ENCODE peak calls at places on chromosome 18, in six cellular contexts. One of them, this sample, is unnamed.

GRCh38 chr18:55334875-55335274 is 253.1 kb downstream of the TCF4 start:
- DNase-seq in fibroblast of lung: no peak
- DNase-seq in aorta: peak; percentile 73
- DNase-seq in psoas muscle: peak; percentile 63
- DNase-seq in heart right ventricle: no peak
- DNase-seq in OCI-LY7: no peak
- DNase-seq in this sample: no peak

GRCh38 chr18:44320619-44321460 is 359.8 kb upstream of the SETBP1 start:
- DNase-seq in heart right ventricle: no peak
- DNase-seq in aorta: no peak
- DNase-seq in fibroblast of lung: no peak
- DNase-seq in OCI-LY7: no peak
- DNase-seq in psoas muscle: peak; percentile 22
- DNase-seq in this sample: no peak

GRCh38 chr18:598053-598665 is 1.4 kb downstream of the CLUL1 start:
- DNase-seq in heart right ventricle: no peak
- DNase-seq in psoas muscle: no peak
- DNase-seq in aorta: no peak
- DNase-seq in fibroblast of lung: no peak
- DNase-seq in OCI-LY7: no peak
- DNase-seq in this sample: no peak

GRCh38 chr18:8537400-8537799 is 71.8 kb upstream of the RAB12 start:
- DNase-seq in psoas muscle: no peak
- DNase-seq in heart right ventricle: no peak
- DNase-seq in aorta: no peak
- DNase-seq in fibroblast of lung: no peak
- DNase-seq in OCI-LY7: no peak
- DNase-seq in this sample: no peak

GRCh38 chr18:69469444-69469919 is 68.8 kb downstream of the DOK6 start:
- DNase-seq in psoas muscle: peak; percentile 14
- DNase-seq in fibroblast of lung: no peak
- DNase-seq in aorta: no peak
- DNase-seq in heart right ventricle: no peak
- DNase-seq in OCI-LY7: no peak
- DNase-seq in this sample: no peak

GRCh38 chr18:52343138-52343537 is 3.1 kb downstream of the DCC start:
- DNase-seq in heart right ventricle: no peak
- DNase-seq in OCI-LY7: no peak
- DNase-seq in psoas muscle: no peak
- DNase-seq in aorta: no peak
- DNase-seq in fibroblast of lung: peak; percentile 2
- DNase-seq in this sample: no peak

GRCh38 chr18:21090680-21091079 is 20.9 kb downstream of the ROCK1 start:
- DNase-seq in OCI-LY7: no peak
- DNase-seq in fibroblast of lung: no peak
- DNase-seq in aorta: no peak
- DNase-seq in heart right ventricle: no peak
- DNase-seq in psoas muscle: no peak
- DNase-seq in this sample: no peak

GRCh38 chr18:24459772-24460171 is 665 bp upstream of the HRH4 start:
- DNase-seq in fibroblast of lung: no peak
- DNase-seq in aorta: no peak
- DNase-seq in OCI-LY7: no peak
- DNase-seq in psoas muscle: no peak
- DNase-seq in heart right ventricle: no peak
- DNase-seq in this sample: no peak

GRCh38 chr18:58221060-58221725 is 177.2 kb downstream of the NEDD4L start:
- DNase-seq in psoas muscle: no peak
- DNase-seq in heart right ventricle: no peak
- DNase-seq in OCI-LY7: no peak
- DNase-seq in fibroblast of lung: peak; percentile 98
- DNase-seq in aorta: no peak
- DNase-seq in this sample: peak; percentile 98

GRCh38 chr18:12679183-12679786 is 21.4 kb upstream of the SPIRE1 start:
- DNase-seq in aorta: peak; percentile 82
- DNase-seq in fibroblast of lung: peak; percentile 44
- DNase-seq in heart right ventricle: peak; percentile 46
- DNase-seq in OCI-LY7: no peak
- DNase-seq in psoas muscle: peak; percentile 70
- DNase-seq in this sample: no peak

GRCh38 chr18:75923169-75923568 is 495.7 kb upstream of the SMIM21 start:
- DNase-seq in fibroblast of lung: peak; percentile 96
- DNase-seq in OCI-LY7: no peak
- DNase-seq in heart right ventricle: peak; percentile 61
- DNase-seq in aorta: peak; percentile 81
- DNase-seq in psoas muscle: peak; percentile 81
- DNase-seq in this sample: no peak

GRCh38 chr18:6044773-6045172 is 149.5 kb upstream of the TMEM200C start:
- DNase-seq in heart right ventricle: no peak
- DNase-seq in psoas muscle: no peak
- DNase-seq in fibroblast of lung: no peak
- DNase-seq in OCI-LY7: no peak
- DNase-seq in aorta: no peak
- DNase-seq in this sample: no peak

GRCh38 chr18:59468821-59469220 is 109.8 kb upstream of the LMAN1 start:
- DNase-seq in OCI-LY7: no peak
- DNase-seq in psoas muscle: no peak
- DNase-seq in heart right ventricle: no peak
- DNase-seq in aorta: no peak
- DNase-seq in fibroblast of lung: no peak
- DNase-seq in this sample: no peak

GRCh38 chr18:59056706-59057492 is 82.8 kb upstream of the SEC11C start:
- DNase-seq in fibroblast of lung: peak; percentile 54
- DNase-seq in OCI-LY7: peak; percentile 73
- DNase-seq in heart right ventricle: peak; percentile 82
- DNase-seq in aorta: peak; percentile 88
- DNase-seq in psoas muscle: peak; percentile 85
- DNase-seq in this sample: no peak

GRCh38 chr18:23668731-23669130 is 6.0 kb upstream of the ANKRD29 start:
- DNase-seq in OCI-LY7: no peak
- DNase-seq in heart right ventricle: peak; percentile 32
- DNase-seq in fibroblast of lung: no peak
- DNase-seq in psoas muscle: no peak
- DNase-seq in aorta: no peak
- DNase-seq in this sample: no peak

GRCh38 chr18:60549338-60549960 is 176.9 kb upstream of the MC4R start:
- DNase-seq in OCI-LY7: peak; percentile 70
- DNase-seq in aorta: no peak
- DNase-seq in heart right ventricle: no peak
- DNase-seq in fibroblast of lung: peak; percentile 70
- DNase-seq in psoas muscle: no peak
- DNase-seq in this sample: peak; percentile 29

DNA sequence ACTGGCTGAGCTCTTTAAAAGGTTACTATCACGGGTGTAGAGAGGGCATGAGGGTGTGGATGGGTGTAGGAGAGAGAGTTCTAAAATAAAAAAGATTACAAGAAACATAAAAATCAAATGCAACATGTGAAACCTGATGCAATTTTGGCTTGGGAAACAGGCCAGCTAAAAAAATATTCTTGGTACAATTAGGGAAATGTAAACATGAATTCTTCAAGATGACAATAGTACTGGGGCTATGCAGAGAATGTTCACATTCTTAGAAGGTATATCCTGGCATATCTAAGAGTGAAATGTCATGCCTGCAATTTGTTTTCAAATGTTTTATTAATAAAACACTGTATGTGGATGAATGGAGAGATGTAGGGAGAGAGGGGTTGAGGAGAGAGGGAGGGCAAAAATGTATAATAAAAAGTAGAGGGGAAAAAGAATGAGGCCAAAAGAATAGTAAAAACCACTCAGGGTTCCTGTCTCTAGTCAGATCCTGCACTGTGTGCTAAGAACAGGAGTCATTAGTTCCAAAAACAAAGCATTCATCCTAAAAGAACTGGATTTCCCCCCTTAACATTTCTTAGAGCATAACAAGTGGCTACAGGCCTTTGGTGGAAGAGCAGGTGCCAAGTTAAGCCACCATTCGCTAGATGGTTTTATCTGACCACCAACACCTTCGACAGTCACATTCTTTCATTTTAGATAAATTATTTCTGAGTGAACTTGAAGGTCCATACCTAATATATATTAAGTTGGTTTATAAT is 77.3 kb downstream of the LPIN2 start:
- DNase-seq in psoas muscle: no peak
- DNase-seq in fibroblast of lung: no peak
- DNase-seq in OCI-LY7: no peak
- DNase-seq in heart right ventricle: no peak
- DNase-seq in aorta: no peak
- DNase-seq in this sample: no peak
- H3K27ac ChIP-seq in psoas muscle: no peak overlapping the region
- H3K27ac ChIP-seq in fibroblast of lung: no peak overlapping the region
- H3K27ac ChIP-seq in OCI-LY7: no peak overlapping the region
- H3K27ac ChIP-seq in heart right ventricle: no peak overlapping the region
- H3K27ac ChIP-seq in aorta: no peak overlapping the region
- H3K27ac ChIP-seq in this sample: no peak overlapping the region

GRCh38 chr18:62827397-62827796 is 112.1 kb downstream of the PHLPP1 start:
- DNase-seq in fibroblast of lung: no peak
- DNase-seq in OCI-LY7: no peak
- DNase-seq in psoas muscle: no peak
- DNase-seq in aorta: no peak
- DNase-seq in heart right ventricle: no peak
- DNase-seq in this sample: no peak
- H3K27ac ChIP-seq in fibroblast of lung: no peak overlapping the region
- H3K27ac ChIP-seq in OCI-LY7: no peak overlapping the region
- H3K27ac ChIP-seq in psoas muscle: no peak overlapping the region
- H3K27ac ChIP-seq in aorta: no peak overlapping the region
- H3K27ac ChIP-seq in heart right ventricle: no peak overlapping the region
- H3K27ac ChIP-seq in this sample: no peak overlapping the region

GRCh38 chr18:10041180-10041579 is 127.4 kb downstream of the VAPA start:
- DNase-seq in psoas muscle: peak; percentile 87
- DNase-seq in OCI-LY7: no peak
- DNase-seq in aorta: no peak
- DNase-seq in heart right ventricle: peak; percentile 37
- DNase-seq in fibroblast of lung: no peak
- DNase-seq in this sample: no peak
- H3K27ac ChIP-seq in psoas muscle: no peak overlapping the region
- H3K27ac ChIP-seq in OCI-LY7: no peak overlapping the region
- H3K27ac ChIP-seq in aorta: peak overlapping the region; percentile 43
- H3K27ac ChIP-seq in heart right ventricle: peak overlapping the region; percentile 15
- H3K27ac ChIP-seq in fibroblast of lung: no peak overlapping the region
- H3K27ac ChIP-seq in this sample: no peak overlapping the region

GRCh38 chr18:48548404-48548771 is 9.6 kb downstream of the CTIF start:
- DNase-seq in OCI-LY7: no peak
- DNase-seq in aorta: no peak
- DNase-seq in fibroblast of lung: no peak
- DNase-seq in heart right ventricle: no peak
- DNase-seq in psoas muscle: peak; percentile 74
- DNase-seq in this sample: peak; percentile 36
- H3K27ac ChIP-seq in OCI-LY7: no peak overlapping the region
- H3K27ac ChIP-seq in aorta: peak overlapping the region; percentile 33
- H3K27ac ChIP-seq in fibroblast of lung: no peak overlapping the region
- H3K27ac ChIP-seq in heart right ventricle: peak overlapping the region; percentile 54
- H3K27ac ChIP-seq in psoas muscle: peak overlapping the region; percentile 73
- H3K27ac ChIP-seq in this sample: peak overlapping the region; percentile 94

This sample was measured in epithelial cell of prostate.